ENCODE peak calls at places on chromosomes 12 and 14, in four cellular contexts. C, Y, G and W are unnamed samples.

GRCh38 chr14:23661542-23661941 is 25.4 kb downstream of the DHRS2 start:
- DNase-seq in Y (no peak), G (no peak), C (no peak), W (no peak)

GRCh38 chr14:103315368-103315911 is 18.6 kb upstream of the EIF5 start:
- DNase-seq in C (peak), G (no peak), Y (no peak), W (no peak)

GRCh38 chr12:117792471-117792870 is 176.3 kb downstream of the KSR2 start:
- DNase-seq in Y (no peak), G (no peak), C (no peak), W (no peak)

GRCh38 chr14:61482348-61483206 is 161.2 kb downstream of the PRKCH start:
- DNase-seq in Y (no peak), C (no peak), G (peak), W (no peak)

GRCh38 chr14:95998656-95999055 is 40.5 kb upstream of the C14orf132 start:
- DNase-seq in C (peak), G (peak), Y (no peak), W (no peak)

GRCh38 chr12:54200412-54200811 is 11.6 kb upstream of the SMUG1 start:
- DNase-seq in Y (no peak), C (no peak), G (no peak), W (no peak)

GRCh38 chr14:104364830-104365229 is 214.7 kb upstream of the C14orf180 start:
- DNase-seq in C (no peak), G (no peak), Y (no peak), W (no peak)

GRCh38 chr12:49334226-49334625 is 2.8 kb downstream of the C1QL4 start:
- DNase-seq in C (no peak), G (no peak), Y (no peak), W (no peak)

GRCh38 chr12:38892090-38892786 is 13.2 kb downstream of the CPNE8 start:
- DNase-seq in G (peak), Y (no peak), C (no peak), W (no peak)

GRCh38 chr12:123171967-123172366 is 21.1 kb upstream of the PITPNM2 start:
- DNase-seq in Y (no peak), C (no peak), G (no peak), W (no peak)

GRCh38 chr12:47438175-47438574 is 267.7 kb downstream of the RPAP3 start:
- DNase-seq in G (no peak), C (no peak), Y (no peak), W (no peak)

GRCh38 chr14:104598461-104599273 is 5.9 kb downstream of the TMEM179 start:
- DNase-seq in G (no peak), Y (no peak), C (no peak), W (no peak)

GRCh38 chr12:52847335-52848102 is 1.3 kb downstream of the KRT78 start:
- DNase-seq in C (no peak), Y (no peak), G (no peak), W (peak)

GRCh38 chr12:52848661-52849255 is at the start of gene KRT78:
- DNase-seq in Y (no peak), C (no peak), G (no peak), W (peak)

GRCh38 chr12:52850681-52851080 is 1.9 kb upstream of the KRT78 start:
- DNase-seq in C (no peak), Y (no peak), G (no peak), W (no peak)

GRCh38 chr12:52851787-52852186 is 3.0 kb upstream of the KRT78 start:
- DNase-seq in G (no peak), C (no peak), Y (no peak), W (no peak)

DNA sequence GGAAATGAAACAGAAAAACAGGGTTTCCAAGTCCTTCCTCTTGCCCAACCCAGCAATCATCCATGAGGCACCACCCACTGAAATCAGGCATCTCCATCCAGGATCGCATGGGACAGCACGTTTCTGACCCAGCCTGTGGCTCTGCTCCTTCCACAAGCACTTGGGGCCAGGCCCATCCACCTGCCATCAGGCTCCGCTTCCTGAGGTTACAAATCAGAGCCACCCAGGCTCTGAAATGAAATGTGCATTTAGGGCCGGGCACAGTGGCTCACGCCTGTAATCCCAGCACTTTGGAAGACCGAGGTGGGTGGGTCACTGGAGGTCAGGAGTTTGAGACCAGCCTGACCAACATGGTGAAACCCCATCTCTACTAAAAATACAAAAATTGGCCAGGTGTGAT is 717 bp upstream of the KRT78 start:
- DNase-seq in C (no peak), Y (no peak), G (no peak), W (peak)
- H4K5ac ChIP-seq in C (no peak), Y (no peak), G (no peak), W (no peak)

DNA sequence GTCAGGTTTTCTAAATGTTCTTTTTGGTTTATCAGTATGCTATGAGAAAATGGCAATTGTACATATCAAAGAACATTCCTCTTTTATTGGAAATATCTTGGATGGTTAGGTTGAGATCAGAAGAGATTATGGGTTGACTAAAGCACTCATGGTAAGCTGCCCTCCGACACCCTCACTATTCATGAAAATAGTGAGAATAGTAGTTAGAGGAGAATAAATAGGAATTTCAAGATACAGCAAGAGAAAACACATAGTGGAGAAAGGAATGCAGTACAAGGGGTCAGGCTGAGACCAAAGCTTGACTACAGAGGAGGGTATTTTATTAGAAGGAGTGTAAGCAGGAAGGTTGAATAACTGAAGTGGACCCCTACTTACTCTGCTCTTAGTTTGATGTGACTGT is 112.5 kb downstream of the PTPRQ start:
- DNase-seq in Y (no peak), G (no peak), C (no peak), W (no peak)
- H4K5ac ChIP-seq in Y (no peak), G (no peak), C (no peak), W (no peak)

DNA sequence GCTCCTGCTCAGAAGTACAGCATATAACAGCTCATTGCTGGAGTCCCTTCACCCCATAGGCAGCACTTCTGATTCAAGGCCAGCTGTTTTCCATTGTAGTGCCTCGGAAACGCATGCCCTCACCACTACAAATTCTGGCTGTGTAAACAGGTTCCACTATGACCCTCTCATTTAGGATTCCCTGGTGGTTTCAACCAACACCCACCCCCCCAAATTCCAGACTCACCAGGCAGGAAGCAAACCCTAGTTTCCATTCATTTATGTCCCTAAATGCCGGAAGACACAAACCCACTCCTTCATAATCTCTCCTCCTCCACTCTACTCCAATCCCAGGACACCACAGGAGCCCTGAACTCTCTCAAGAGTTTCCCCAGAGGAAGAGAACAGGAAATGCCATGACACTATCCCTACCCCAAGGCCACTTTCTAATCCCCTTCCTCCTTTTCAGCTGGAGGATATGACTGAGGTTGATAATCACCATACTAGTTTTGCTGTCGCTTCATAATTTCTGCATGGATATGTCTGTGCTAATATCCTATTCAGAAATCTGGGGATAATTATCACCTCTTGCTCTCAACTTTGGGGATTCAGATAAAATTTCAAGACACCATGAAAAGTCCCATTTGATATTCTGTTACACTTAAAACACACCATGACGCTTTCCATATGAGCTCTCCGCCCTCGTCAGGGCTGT is 75.8 kb upstream of the TMPO start:
- DNase-seq in Y (no peak), G (peak), C (no peak), W (no peak)
- H4K5ac ChIP-seq in Y (no peak), G (no peak), C (no peak), W (no peak)

DNA sequence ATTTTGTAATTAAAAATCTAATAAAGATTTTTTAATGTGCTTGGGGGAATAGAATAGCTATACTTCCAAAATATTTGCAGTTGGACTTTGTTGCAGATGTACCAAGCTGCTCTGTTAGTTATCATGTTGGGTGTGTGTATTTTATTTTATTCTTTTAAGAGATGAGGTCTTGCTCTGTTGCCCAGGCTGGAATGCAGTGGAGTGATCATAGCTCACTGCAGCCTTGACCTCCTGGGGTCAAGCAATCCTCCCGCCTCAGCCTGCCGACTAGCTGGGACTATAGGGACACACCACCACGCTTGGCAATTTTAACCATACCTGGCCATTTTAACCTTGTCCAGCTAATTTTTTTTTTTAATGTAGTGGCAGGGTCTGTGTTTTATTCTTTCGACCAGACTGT is 54.7 kb upstream of the MAP1LC3B2 start:
- DNase-seq in C (no peak), G (no peak), Y (no peak), W (no peak)
- H4K5ac ChIP-seq in C (no peak), G (no peak), Y (no peak), W (no peak)

DNA sequence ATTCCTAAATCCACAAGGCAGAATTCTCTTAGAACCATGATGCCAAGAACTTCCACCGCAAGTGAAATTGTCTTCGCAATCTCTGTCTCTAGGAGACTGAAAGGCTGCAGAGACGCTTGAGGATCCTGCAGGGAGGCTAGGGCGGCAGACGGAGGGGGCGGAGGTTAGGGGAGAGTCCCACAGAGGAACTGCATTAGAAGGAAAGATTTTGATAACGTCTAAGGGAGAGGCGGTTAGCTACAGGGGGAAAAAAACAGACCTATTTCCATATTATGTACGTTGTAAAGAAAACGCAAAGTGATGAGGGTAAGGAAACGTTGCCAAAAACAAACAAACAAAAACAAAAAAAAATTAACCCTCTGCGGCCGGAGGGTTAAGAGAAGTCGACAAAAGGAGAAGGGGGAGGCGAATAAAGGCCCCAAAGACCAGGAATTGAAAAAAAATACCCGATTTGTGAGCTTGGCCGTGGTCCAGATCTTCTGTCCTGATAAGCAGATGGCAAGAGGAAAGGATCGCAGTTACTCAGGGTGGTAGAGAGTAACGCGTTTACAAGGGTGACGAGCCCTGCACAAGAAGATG is 507 bp downstream of the KLHL28 start:
- DNase-seq in Y (no peak), G (peak), C (peak), W (peak)
- H4K5ac ChIP-seq in Y (peak), G (no peak), C (peak), W (no peak)

DNA sequence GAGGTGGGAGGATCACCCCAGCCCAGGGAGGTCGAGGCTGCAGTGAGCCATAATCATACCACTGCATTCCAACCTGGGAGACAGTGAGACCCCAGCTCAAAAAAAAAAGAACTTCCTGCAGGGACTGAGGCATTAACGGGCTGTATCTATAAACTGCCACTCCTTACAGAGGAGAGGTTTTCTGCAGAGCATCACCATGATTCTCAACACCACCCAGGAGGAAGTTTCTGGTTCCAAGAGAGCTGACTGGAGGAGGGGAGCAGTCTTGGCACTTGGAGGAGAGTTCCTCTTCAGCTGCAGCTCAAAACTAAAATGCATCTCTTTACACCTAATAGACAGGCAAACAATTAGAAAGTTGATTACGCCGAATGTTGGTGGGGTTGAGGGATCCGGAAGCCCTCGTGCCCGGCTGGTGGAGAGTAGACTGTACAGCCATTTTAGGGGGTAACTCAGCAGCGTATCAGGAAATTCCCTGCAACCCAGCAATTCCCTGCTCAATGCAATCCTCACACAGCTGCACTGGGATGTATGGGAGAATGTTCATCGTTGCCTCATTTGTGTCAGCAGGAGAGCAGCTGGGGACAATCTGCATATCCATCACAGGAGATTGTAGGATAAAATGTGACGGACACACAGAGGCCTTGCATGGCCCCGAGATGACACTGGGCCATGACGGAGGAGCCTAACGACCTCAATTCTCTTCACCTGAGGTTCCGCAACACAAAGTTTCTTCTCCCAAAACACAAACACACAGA is 36.6 kb downstream of the ACTN1 start:
- DNase-seq in Y (no peak), C (peak), G (peak), W (no peak)
- H4K5ac ChIP-seq in Y (no peak), C (peak), G (no peak), W (no peak)

GRCh38 chr12:100954118-100954517 is 159.5 kb downstream of the ANO4 start:
- DNase-seq in G (no peak), C (no peak), Y (no peak), W (no peak)

GRCh38 chr12:100956311-100956852 is 161.8 kb downstream of the ANO4 start:
- DNase-seq in C (peak), G (no peak), Y (no peak), W (no peak)

GRCh38 chr12:100953677-100954076 is 159.1 kb downstream of the ANO4 start:
- DNase-seq in C (no peak), Y (no peak), G (no peak), W (peak)

GRCh38 chr12:100953217-100953616 is 158.6 kb downstream of the ANO4 start:
- DNase-seq in C (peak), Y (no peak), G (no peak), W (no peak)

GRCh38 chr12:100955139-100955538 is 160.6 kb downstream of the ANO4 start:
- DNase-seq in C (peak), G (peak), Y (no peak), W (peak)
- H4K5ac ChIP-seq in C (no peak), G (no peak), Y (no peak), W (no peak)

DNA sequence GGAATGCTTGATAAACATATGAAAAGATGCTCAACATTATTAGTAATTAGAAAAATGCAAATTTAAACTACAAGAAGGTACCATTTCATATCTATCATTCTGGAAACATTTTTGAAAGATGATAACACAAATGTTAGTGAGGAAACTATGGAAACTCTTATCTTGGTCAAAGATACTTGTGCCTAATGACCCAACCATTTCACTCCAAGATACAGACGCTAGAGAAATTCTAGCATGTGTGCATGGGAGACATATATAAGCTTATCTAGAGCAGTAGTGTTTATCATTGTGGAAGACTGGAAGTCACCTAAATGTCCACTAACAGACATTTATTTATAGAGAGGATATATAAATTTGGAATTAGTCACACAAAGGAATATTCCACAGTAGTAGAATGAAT is 143.1 kb upstream of the HMGA2 start:
- DNase-seq in Y (no peak), G (no peak), C (peak), W (no peak)
- H4K5ac ChIP-seq in Y (no peak), G (no peak), C (no peak), W (no peak)

GRCh38 chr12:99767809-99768208 is 120.3 kb downstream of the GARIN6 start:
- DNase-seq in Y (no peak), C (peak), G (peak), W (no peak)
- H4K5ac ChIP-seq in Y (no peak), C (no peak), G (no peak), W (no peak)